ENCODE peak calls at places on chromosomes 2 and 18, in nine cellular contexts. C is fibroblast of villous mesenchyme, F is GM06990, U is cardiac muscle cell, H is HFF-Myc, N is A549, B is ovary, S is suprapubic skin, M is AG10803. D is an unnamed sample.

GRCh38 chr18:48929212-48929612 is 21.6 kb downstream of the SMAD7 start:
- DNase-seq in C (no peak), F (no peak), U (no peak), H (no peak), N (no peak), B (no peak), S (no peak), M (no peak), D (no peak)

GRCh38 chr2:199988176-199988575 is 32.8 kb downstream of the MAIP1 start:
- DNase-seq in C (peak; percentile 88), F (no peak), U (peak; percentile 62), H (no peak), N (no peak), B (no peak), S (no peak), M (peak; percentile 58), D (peak; percentile 76)

GRCh38 chr2:156565066-156565710 is 129.0 kb downstream of the GPD2 start:
- DNase-seq in C (peak; percentile 82), F (no peak), U (peak; percentile 89), H (peak; percentile 33), N (no peak), B (no peak), S (no peak), M (peak; percentile 96), D (peak; percentile 90)

GRCh38 chr18:9708057-9708881 is at the start of gene RAB31:
- DNase-seq in C (peak; percentile 85), F (peak; percentile 83), U (peak; percentile 93), H (no peak), N (peak; percentile 44), B (peak; percentile 84), S (peak; percentile 84), M (peak; percentile 85), D (peak; percentile 85)

GRCh38 chr18:54161267-54161666 is 63.2 kb downstream of the MBD2 start:
- DNase-seq in C (peak; percentile 14), F (no peak), U (no peak), H (no peak), N (no peak), B (no peak), S (no peak), M (no peak), D (no peak)

GRCh38 chr2:222756362-222756831 is 84.9 kb downstream of the MOGAT1 start:
- DNase-seq in C (no peak), F (no peak), U (no peak), H (no peak), N (no peak), B (no peak), S (no peak), M (no peak), D (peak; percentile 9)

GRCh38 chr2:51990684-51991083 is 958.8 kb upstream of the NRXN1 start:
- DNase-seq in C (no peak), F (no peak), U (no peak), H (no peak), N (no peak), B (no peak), S (no peak), M (no peak), D (no peak)

GRCh38 chr2:129176375-129176774 is 803.1 kb upstream of the RAB6C start:
- DNase-seq in C (no peak), F (no peak), U (no peak), H (no peak), N (no peak), B (no peak), S (no peak), M (no peak), D (no peak)

DNA sequence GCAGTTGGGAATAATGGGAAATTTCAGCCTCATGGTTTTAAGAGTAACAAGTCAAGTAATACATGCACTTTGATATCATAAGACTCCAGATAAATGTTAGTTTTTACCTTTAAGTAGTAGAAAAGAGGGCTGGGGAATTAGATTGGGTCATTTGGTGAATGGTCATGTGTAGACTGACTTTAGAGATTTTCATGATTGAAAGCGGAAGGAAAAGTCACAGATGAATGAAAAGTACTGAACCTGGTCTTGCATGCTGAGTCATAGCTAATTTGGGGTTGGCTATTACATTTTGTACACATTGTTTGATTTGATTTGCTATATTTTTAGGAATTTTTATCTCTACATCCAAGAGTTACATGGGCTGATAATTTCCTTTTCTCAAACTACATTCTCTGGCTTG is 539.4 kb upstream of the SPHKAP start:
- DNase-seq in C (no peak), F (no peak), U (no peak), H (no peak), N (no peak), B (no peak), S (no peak), M (no peak), D (no peak)
- H3K4me3 ChIP-seq in C (no peak overlapping the region), F (no peak overlapping the region), U (no peak overlapping the region), H (no peak overlapping the region), N (no peak overlapping the region), B (no peak overlapping the region), S (no peak overlapping the region), M (no peak overlapping the region), D (no peak overlapping the region)

DNA sequence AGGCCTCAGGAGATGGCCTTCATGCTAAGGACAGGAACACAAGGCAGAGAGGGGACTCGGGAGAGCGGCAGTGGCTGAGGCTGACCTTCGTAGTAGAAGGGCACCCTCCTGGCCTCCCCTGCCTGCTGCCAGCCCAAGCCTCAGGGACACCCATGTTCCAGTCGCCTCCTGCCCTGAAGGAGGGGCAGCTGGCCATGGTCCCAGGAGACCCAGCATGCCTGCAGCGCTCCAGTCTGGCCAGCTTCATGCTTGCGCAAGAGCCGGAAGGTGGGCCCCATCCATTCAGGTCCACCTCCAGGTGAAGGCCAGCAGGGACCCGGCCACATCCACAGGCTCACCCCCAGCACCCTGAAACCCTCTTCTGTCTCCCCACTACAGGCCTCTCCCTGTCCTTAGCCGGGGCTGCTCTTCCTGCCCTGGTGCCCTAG is 35.0 kb downstream of the BIN1 start:
- DNase-seq in C (no peak), F (no peak), U (no peak), H (no peak), N (no peak), B (no peak), S (no peak), M (no peak), D (no peak)
- TF ChIP-seq CTCF in C (no peak), F (no peak), U (no peak), H (no peak), N (no peak), B (no peak), S (no peak), M (no peak), D (no peak)

GRCh38 chr2:127057371-127058245 is 49.3 kb downstream of the BIN1 start:
- DNase-seq in C (no peak), F (no peak), U (no peak), H (no peak), N (no peak), B (no peak), S (no peak), M (no peak), D (no peak)
- H3K4me3 ChIP-seq in C (no peak overlapping the region), F (no peak overlapping the region), U (no peak overlapping the region), H (no peak overlapping the region), N (no peak overlapping the region), B (no peak overlapping the region), S (no peak overlapping the region), M (no peak overlapping the region), D (no peak overlapping the region)

GRCh38 chr2:219274392-219274921 is 4.7 kb upstream of the DNAJB2 start:
- DNase-seq in C (peak; percentile 75), F (no peak), U (peak; percentile 64), H (no peak), N (peak; percentile 90), B (no peak), S (no peak), M (peak; percentile 87), D (peak; percentile 73)
- TF ChIP-seq CTCF in C (no peak), F (no peak), U (no peak), H (no peak), N (no peak), B (no peak), S (no peak), M (peak; percentile 17), D (no peak)

GRCh38 chr18:76587147-76587885 is 92.3 kb upstream of the ZNF516 start:
- DNase-seq in C (no peak), F (no peak), U (no peak), H (no peak), N (no peak), B (no peak), S (no peak), M (no peak), D (no peak)
- H3K4me3 ChIP-seq in C (no peak overlapping the region), F (no peak overlapping the region), U (no peak overlapping the region), H (no peak overlapping the region), N (no peak overlapping the region), B (no peak overlapping the region), S (no peak overlapping the region), M (no peak overlapping the region), D (no peak overlapping the region)

GRCh38 chr2:234565842-234566619 is 69.2 kb upstream of the ARL4C start:
- DNase-seq in C (no peak), F (no peak), U (no peak), H (no peak), N (no peak), B (no peak), S (no peak), M (no peak), D (no peak)

GRCh38 chr2:234566622-234567021 is 69.7 kb upstream of the ARL4C start:
- DNase-seq in C (no peak), F (no peak), U (no peak), H (no peak), N (no peak), B (no peak), S (no peak), M (peak; percentile 39), D (no peak)

GRCh38 chr2:234559609-234560008 is 62.7 kb upstream of the ARL4C start:
- DNase-seq in C (no peak), F (no peak), U (no peak), H (no peak), N (peak; percentile 25), B (no peak), S (no peak), M (no peak), D (no peak)

GRCh38 chr2:234565201-234565600 is 68.3 kb upstream of the ARL4C start:
- DNase-seq in C (no peak), F (no peak), U (no peak), H (no peak), N (no peak), B (no peak), S (no peak), M (peak; percentile 19), D (no peak)

DNA sequence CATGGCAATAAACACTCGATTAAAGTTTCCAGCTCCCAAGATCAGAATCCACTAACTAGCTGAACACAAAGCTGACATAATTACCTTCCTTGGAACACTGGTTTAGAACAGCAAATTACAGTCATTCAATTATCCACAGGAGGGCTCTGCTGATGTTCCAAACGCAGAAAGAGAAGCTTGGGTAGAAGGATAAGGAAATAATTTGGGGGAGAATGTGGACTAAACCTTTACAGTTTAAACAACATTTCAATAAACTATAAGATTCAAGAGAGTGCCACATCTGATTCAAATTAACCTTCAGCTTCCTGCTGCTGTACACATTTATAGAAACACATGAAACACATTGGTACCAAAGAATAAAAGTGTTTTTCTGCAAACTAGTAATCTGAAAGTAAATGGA is 67.8 kb upstream of the ARL4C start:
- DNase-seq in C (peak; percentile 53), F (no peak), U (peak; percentile 43), H (peak; percentile 84), N (no peak), B (no peak), S (no peak), M (peak; percentile 77), D (peak; percentile 70)
- TF ChIP-seq CTCF in C (peak; percentile 49), F (no peak), U (peak; percentile 46), H (peak; percentile 49), N (peak; percentile 47), B (no peak), S (no peak), M (peak; percentile 70), D (peak; percentile 64)

D was measured in choroid plexus epithelial cell.